ENCODE peak calls at places on chromosomes 3 and 15, in four cellular contexts. X is psoas muscle, F is fibroblast of the aortic adventitia, K is tibial nerve. R is an unnamed sample.

GRCh38 chr3:33658971-33659848 is 58.8 kb downstream of the CLASP2 start:
- DNase-seq in X (peak), F (peak), K (peak), R (no peak)

GRCh38 chr3:179613807-179614206 is 9.2 kb downstream of the NDUFB5 start:
- DNase-seq in X (no peak), F (peak), K (no peak), R (no peak)

GRCh38 chr15:36844453-36845094 is 255.8 kb downstream of the MEIS2 start:
- DNase-seq in X (no peak), F (peak), K (no peak), R (no peak)

GRCh38 chr3:108013141-108014055 is 77.4 kb downstream of the CD47 start:
- DNase-seq in X (no peak), F (no peak), K (no peak), R (no peak)

GRCh38 chr3:129383292-129383860 is 45.1 kb downstream of the EFCAB12 start:
- DNase-seq in X (peak), F (peak), K (no peak), R (no peak)

GRCh38 chr15:79067434-79067833 is 23.1 kb downstream of the RASGRF1 start:
- DNase-seq in X (no peak), F (no peak), K (no peak), R (no peak)

GRCh38 chr3:197501496-197501878 is 54.3 kb downstream of the BDH1 start:
- DNase-seq in X (no peak), F (peak), K (no peak), R (no peak)

GRCh38 chr3:172268896-172269295 is 179.4 kb downstream of the GHSR start:
- DNase-seq in X (no peak), F (no peak), K (no peak), R (no peak)

GRCh38 chr15:26628879-26629529 is 143.9 kb downstream of the GABRB3 start:
- DNase-seq in X (peak), F (peak), K (peak), R (no peak)

GRCh38 chr3:24525557-24525956 is 30.9 kb upstream of the THRB start:
- DNase-seq in X (no peak), F (no peak), K (no peak), R (no peak)

GRCh38 chr15:62647195-62647865 is 395.2 kb upstream of the TPM1 start:
- DNase-seq in X (peak), F (peak), K (no peak), R (no peak)

GRCh38 chr15:24819680-24820079 is 135.1 kb upstream of the SNRPN start:
- DNase-seq in X (no peak), F (no peak), K (no peak), R (no peak)

GRCh38 chr3:155859859-155860258 is 5.6 kb upstream of the SLC33A1 start:
- DNase-seq in X (no peak), F (peak), K (no peak), R (no peak)

GRCh38 chr3:43810797-43811196 is 120.1 kb downstream of the ABHD5 start:
- DNase-seq in X (no peak), F (no peak), K (no peak), R (no peak)

GRCh38 chr3:64244011-64244942 is 19.0 kb upstream of the PRICKLE2 start:
- DNase-seq in X (no peak), F (no peak), K (no peak), R (no peak)

GRCh38 chr3:30232142-30232541 is 374.3 kb upstream of the TGFBR2 start:
- DNase-seq in X (no peak), F (peak), K (no peak), R (no peak)

GRCh38 chr3:195034541-195034940 is 236.4 kb downstream of the XXYLT1 start:
- DNase-seq in X (no peak), F (no peak), K (no peak), R (no peak)

GRCh38 chr3:105747621-105748165 is 121.1 kb downstream of the CBLB start:
- DNase-seq in X (no peak), F (peak), K (no peak), R (no peak)

GRCh38 chr3:25405335-25405734 is 22.7 kb upstream of the RARB start:
- DNase-seq in X (no peak), F (no peak), K (no peak), R (no peak)

GRCh38 chr3:112101946-112102345 is 15.8 kb downstream of the C3orf52 start:
- DNase-seq in X (no peak), F (peak), K (no peak), R (no peak)

GRCh38 chr3:14602006-14602803 is 49.4 kb upstream of the CCDC174 start:
- DNase-seq in X (no peak), F (no peak), K (no peak), R (no peak)

GRCh38 chr3:122443090-122443489 is 27.2 kb upstream of the WDR5B start:
- DNase-seq in X (no peak), F (no peak), K (no peak), R (no peak)

GRCh38 chr3:190883973-190884832 is 21.7 kb upstream of the GMNC start:
- DNase-seq in X (no peak), F (peak), K (peak), R (no peak)

GRCh38 chr3:126109860-126110235 is 25.9 kb upstream of the SLC41A3 start:
- DNase-seq in X (no peak), F (no peak), K (no peak), R (peak)

GRCh38 chr3:144282313-144282712 is 310.7 kb downstream of the DIPK2A start:
- DNase-seq in X (no peak), F (no peak), K (no peak), R (no peak)

GRCh38 chr15:85583404-85584390 is 203.3 kb downstream of the AKAP13 start:
- DNase-seq in X (peak), F (peak), K (no peak), R (no peak)

GRCh38 chr15:20358066-20358780 is 183.4 kb downstream of the GOLGA6L6 start:
- DNase-seq in X (peak), F (no peak), K (no peak), R (peak)

GRCh38 chr3:13550791-13551360 is 2.0 kb downstream of the FBLN2 start:
- DNase-seq in X (no peak), F (no peak), K (no peak), R (no peak)

DNA sequence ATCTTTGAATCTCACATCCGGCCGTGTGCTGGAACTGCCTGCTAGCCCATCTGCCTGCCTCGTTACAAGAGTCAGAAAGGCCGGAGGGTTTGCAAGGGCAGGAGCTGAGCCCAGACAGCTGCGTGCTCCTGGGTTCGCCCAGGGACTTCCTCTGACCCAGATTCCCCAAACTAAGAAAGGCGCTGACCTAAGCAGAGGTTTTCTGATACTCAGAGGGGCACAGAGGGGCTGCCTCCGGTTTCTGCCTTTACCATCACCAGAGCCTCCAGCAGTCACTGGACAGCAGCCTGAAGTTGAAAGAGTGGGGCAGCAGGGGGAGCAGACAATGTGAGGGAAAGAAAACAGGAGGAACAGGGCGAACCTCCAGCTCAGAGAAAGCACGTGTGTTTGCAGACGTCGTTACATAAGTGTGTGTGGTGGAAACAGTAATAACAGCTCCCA is 33.4 kb upstream of the RAD18 start:
- DNase-seq in X (no peak), F (peak), K (peak), R (no peak)
- TF ChIP-seq CTCF in X (peak), F (peak), K (peak), R (no peak)

DNA sequence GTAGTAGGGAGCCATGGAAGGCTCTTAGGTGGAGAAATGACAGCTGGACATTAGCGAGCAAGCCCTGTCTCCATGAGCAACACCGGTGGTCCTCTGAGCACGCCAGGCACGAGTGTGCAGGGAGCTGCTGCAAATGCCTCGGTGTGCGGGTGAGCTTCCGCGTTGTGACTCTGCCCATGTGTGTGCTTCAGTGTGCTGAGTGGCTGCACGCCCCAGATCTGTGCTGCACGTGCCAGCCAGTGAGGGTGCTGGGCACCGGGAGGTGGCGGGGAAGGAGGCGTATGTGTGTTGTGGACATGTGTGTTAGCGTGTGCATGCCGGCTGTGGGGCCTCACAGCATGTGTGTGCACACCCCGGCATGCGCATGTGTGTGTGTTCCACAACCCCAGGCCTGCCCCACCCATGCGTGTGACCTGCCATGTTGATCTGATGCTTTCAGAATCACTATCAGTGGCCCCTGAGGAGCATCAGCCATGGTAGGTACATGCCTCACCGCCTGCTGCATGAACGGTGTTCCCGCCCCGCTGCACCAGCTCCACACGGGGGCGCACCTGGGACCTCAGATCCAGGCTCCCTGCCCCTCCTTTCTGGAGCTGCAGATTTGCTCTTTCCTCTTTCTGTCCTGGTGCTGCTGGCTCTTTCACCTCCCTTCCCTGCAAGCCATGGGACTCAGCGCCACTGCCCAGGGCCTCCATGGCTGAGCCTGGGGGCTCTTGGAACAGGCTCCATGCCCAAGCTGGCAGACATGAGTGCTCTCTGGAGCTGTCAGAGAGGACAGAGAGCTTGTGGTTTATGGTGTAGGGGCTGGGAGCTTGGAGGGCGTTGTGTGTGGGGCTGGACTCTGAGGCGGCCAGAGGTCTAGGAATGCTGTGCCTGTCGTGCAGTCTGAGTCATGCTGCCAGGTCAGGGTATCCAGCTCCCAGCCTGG is 169.4 kb downstream of the TBC1D2B start:
- DNase-seq in X (no peak), F (no peak), K (no peak), R (peak)
- TF ChIP-seq CTCF in X (no peak), F (no peak), K (no peak), R (peak)

DNA sequence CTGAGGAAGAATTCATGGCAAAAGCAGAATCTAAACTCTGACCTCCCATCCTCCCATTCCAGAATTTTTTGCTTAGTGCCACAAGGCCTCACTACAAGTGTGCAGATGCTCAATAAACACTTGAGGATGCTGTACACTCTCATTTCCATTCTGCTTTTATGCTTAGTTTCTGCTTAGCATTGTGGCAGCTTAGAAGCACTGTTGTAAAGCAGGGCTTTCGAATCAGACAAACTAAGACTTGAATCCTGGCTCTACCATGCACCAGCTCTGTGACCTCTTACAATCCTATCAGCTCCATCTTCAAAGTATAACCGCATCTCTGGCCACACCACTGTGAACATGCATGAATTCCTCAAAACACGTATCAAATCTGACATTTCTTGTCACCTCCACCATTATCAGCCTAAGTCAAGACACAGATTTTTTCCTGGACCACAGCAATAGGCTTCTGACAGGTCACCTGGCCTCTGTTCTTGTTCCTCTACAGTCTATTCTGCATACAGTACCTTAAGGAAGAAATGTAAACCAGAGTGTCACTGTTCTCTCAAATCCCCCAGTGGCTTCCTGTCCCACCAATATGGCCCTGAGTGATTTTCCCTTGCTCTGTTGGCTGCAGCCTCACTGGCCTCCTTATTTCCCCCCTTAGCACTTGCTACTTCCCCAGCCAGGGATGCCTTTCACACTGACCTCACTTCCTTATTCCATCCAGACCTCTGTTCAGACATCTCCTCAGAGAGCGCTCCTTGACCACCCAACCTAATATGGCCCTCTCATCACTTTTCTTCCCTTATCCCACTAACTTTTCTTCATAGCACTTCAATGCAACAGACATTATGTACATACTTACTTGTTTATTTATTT is 8.1 kb upstream of the PHC3 start:
- DNase-seq in X (no peak), F (no peak), K (no peak), R (no peak)
- TF ChIP-seq CTCF in X (no peak), F (no peak), K (no peak), R (peak)

GRCh38 chr3:57756528-57757401 is 656 bp downstream of the SLMAP start:
- DNase-seq in X (peak), F (peak), K (no peak), R (peak)

GRCh38 chr3:57758686-57759085 is 2.6 kb downstream of the SLMAP start:
- DNase-seq in X (no peak), F (peak), K (no peak), R (no peak)

GRCh38 chr3:57757642-57758297 is 1.7 kb downstream of the SLMAP start:
- DNase-seq in X (no peak), F (peak), K (no peak), R (no peak)

GRCh38 chr3:57755368-57756021 is 614 bp upstream of the SLMAP start:
- DNase-seq in X (no peak), F (peak), K (no peak), R (no peak)

GRCh38 chr3:57756022-57756527 is at the start of gene SLMAP:
- DNase-seq in X (peak), F (peak), K (peak), R (peak)
- TF ChIP-seq CTCF in X (no peak), F (no peak), K (no peak), R (no peak)

GRCh38 chr3:137869022-137869421 is 104.9 kb downstream of the SOX14 start:
- DNase-seq in X (no peak), F (no peak), K (no peak), R (no peak)
- TF ChIP-seq CTCF in X (no peak), F (no peak), K (no peak), R (no peak)

GRCh38 chr15:97027772-97028171 is 697.3 kb downstream of the NR2F2 start:
- DNase-seq in X (no peak), F (no peak), K (no peak), R (no peak)

GRCh38 chr15:97026781-97027180 is 696.3 kb downstream of the NR2F2 start:
- DNase-seq in X (no peak), F (no peak), K (no peak), R (no peak)

DNA sequence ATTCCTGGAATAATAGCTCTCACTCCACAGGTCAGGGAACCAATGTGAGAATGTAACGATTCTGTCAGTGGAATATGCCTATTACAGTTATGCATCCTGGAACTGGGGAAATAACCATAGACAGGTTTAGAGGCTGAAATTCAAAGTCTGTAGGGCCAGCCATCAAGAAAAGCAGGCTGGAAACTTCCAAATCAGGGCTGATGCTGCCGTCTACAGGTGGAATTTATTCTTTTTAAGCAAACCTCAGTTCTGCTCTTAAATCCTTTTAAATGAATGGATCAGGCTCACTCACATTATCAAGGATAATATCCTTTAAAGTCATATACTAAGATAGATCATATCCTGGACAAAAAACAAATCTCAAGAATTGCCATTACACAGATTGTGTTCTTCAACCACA is 699.8 kb downstream of the NR2F2 start:
- DNase-seq in X (no peak), F (no peak), K (no peak), R (no peak)
- TF ChIP-seq CTCF in X (no peak), F (no peak), K (no peak), R (no peak)

DNA sequence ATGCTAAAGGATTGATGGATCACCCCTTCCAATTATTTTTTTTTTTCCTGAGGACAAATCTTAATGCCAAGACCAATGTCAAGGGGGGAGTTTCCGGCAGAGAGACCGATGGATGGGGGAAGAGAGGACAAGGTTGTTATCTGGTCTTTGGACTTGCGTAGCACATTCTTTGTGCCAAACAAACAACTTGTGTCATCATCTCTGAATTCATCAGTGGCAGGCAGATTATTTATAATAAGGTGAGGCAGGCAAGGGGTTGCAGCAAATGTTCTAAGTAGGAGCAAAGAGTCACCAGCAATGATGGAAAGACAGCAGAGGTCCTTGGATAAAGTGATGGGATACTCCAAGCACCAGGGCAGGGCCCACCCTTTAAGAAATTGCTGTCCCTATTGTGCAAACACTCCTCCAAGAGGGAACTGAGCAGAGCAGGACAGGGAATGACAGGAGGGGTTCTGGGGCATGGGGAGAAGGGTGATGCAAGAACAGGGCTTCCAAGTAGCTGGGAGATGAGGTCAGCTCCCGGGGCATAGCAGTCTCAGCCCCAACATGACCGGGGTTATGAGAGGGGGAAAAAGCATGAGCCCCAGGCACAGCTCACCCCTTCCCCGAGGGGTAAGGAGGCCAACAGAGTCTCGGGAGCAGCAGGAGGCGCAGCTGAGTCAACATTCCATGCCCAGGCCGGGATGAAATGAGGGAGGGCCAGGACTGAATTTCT is 57.4 kb downstream of the ANXA2 start:
- DNase-seq in X (no peak), F (no peak), K (no peak), R (no peak)
- TF ChIP-seq CTCF in X (no peak), F (peak), K (no peak), R (peak)

DNA sequence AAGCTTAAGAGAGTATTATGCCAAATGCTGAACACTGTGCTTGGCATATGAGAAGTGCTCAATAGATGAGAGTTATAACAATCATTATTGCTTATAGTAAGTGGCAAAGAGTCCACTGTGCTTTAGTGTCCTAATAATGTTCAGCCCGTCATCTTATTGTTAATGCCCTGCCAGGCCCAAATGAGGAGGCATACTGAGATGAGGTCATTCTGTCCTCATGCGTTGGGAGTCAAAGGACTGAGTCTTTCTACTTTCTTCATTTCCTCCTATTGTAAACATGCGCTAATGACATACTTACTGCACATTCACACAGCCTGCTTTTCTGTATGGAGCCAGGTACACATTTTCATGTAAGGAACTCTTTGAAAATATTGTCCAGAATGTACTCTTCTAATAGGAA is 38.1 kb downstream of the KBTBD12 start:
- DNase-seq in X (no peak), F (no peak), K (no peak), R (no peak)
- TF ChIP-seq CTCF in X (no peak), F (no peak), K (no peak), R (no peak)

GRCh38 chr3:49566312-49566711 is 12.0 kb downstream of the BSN start:
- DNase-seq in X (no peak), F (peak), K (no peak), R (no peak)
- TF ChIP-seq CTCF in X (no peak), F (peak), K (no peak), R (no peak)

GRCh38 chr3:196166741-196167140 is 44.5 kb downstream of the ZDHHC19 start:
- DNase-seq in X (no peak), F (no peak), K (no peak), R (no peak)
- TF ChIP-seq CTCF in X (no peak), F (no peak), K (no peak), R (no peak)

R was measured in RWPE2.